ENCODE peak calls at places on chromosomes 13 and 19, in eight cellular contexts. One of them, this sample, is unnamed.

GRCh38 chr19:12838182-12838890 is at the start of gene MAST1:
- DNase-seq in small intestine: peak; percentile 29
- DNase-seq in IMR-90: no peak
- DNase-seq in PC-3: peak; percentile 80
- DNase-seq in tibial artery: no peak
- DNase-seq in left ventricle myocardium inferior: no peak
- DNase-seq in suprapubic skin: no peak
- DNase-seq in heart left ventricle: no peak
- DNase-seq in this sample: no peak

GRCh38 chr19:21593934-21594844 is 88.8 kb downstream of the ZNF429 start:
- DNase-seq in small intestine: no peak
- DNase-seq in IMR-90: no peak
- DNase-seq in suprapubic skin: no peak
- DNase-seq in tibial artery: no peak
- DNase-seq in heart left ventricle: peak; percentile 34
- DNase-seq in left ventricle myocardium inferior: peak; percentile 36
- DNase-seq in PC-3: no peak
- DNase-seq in this sample: no peak

GRCh38 chr19:8208119-8208709 is 956 bp upstream of the CERS4 start:
- DNase-seq in suprapubic skin: no peak
- DNase-seq in small intestine: no peak
- DNase-seq in tibial artery: no peak
- DNase-seq in heart left ventricle: peak; percentile 29
- DNase-seq in left ventricle myocardium inferior: peak; percentile 24
- DNase-seq in IMR-90: no peak
- DNase-seq in PC-3: peak; percentile 40
- DNase-seq in this sample: no peak

GRCh38 chr19:52138614-52139290 is 986 bp downstream of the ZNF616 start:
- DNase-seq in heart left ventricle: no peak
- DNase-seq in IMR-90: peak; percentile 19
- DNase-seq in small intestine: peak; percentile 16
- DNase-seq in tibial artery: no peak
- DNase-seq in suprapubic skin: no peak
- DNase-seq in PC-3: peak; percentile 29
- DNase-seq in left ventricle myocardium inferior: no peak
- DNase-seq in this sample: peak; percentile 78

GRCh38 chr13:38866649-38867048 is 124.0 kb downstream of the STOML3 start:
- DNase-seq in suprapubic skin: no peak
- DNase-seq in PC-3: peak; percentile 34
- DNase-seq in IMR-90: no peak
- DNase-seq in left ventricle myocardium inferior: no peak
- DNase-seq in tibial artery: no peak
- DNase-seq in heart left ventricle: no peak
- DNase-seq in small intestine: peak; percentile 61
- DNase-seq in this sample: no peak

GRCh38 chr13:51453308-51453958 is 597 bp upstream of the INTS6 start:
- DNase-seq in small intestine: peak; percentile 86
- DNase-seq in PC-3: no peak
- DNase-seq in heart left ventricle: peak; percentile 91
- DNase-seq in left ventricle myocardium inferior: peak; percentile 88
- DNase-seq in tibial artery: peak; percentile 90
- DNase-seq in IMR-90: no peak
- DNase-seq in suprapubic skin: peak; percentile 89
- DNase-seq in this sample: peak; percentile 93

GRCh38 chr19:33883869-33884519 is 87.3 kb downstream of the KCTD15 start:
- DNase-seq in suprapubic skin: no peak
- DNase-seq in heart left ventricle: peak; percentile 45
- DNase-seq in IMR-90: no peak
- DNase-seq in small intestine: no peak
- DNase-seq in PC-3: peak; percentile 3
- DNase-seq in tibial artery: no peak
- DNase-seq in left ventricle myocardium inferior: peak; percentile 27
- DNase-seq in this sample: no peak

GRCh38 chr19:6015841-6016545 is 38.1 kb upstream of the RANBP3 start:
- DNase-seq in PC-3: no peak
- DNase-seq in small intestine: no peak
- DNase-seq in IMR-90: no peak
- DNase-seq in left ventricle myocardium inferior: no peak
- DNase-seq in suprapubic skin: no peak
- DNase-seq in tibial artery: no peak
- DNase-seq in heart left ventricle: no peak
- DNase-seq in this sample: peak; percentile 20

GRCh38 chr19:4577020-4577782 is 17.7 kb upstream of the SEMA6B start:
- DNase-seq in suprapubic skin: no peak
- DNase-seq in small intestine: no peak
- DNase-seq in PC-3: peak; percentile 47
- DNase-seq in tibial artery: no peak
- DNase-seq in left ventricle myocardium inferior: no peak
- DNase-seq in heart left ventricle: no peak
- DNase-seq in IMR-90: no peak
- DNase-seq in this sample: no peak

GRCh38 chr13:42039457-42039945 is 8.9 kb upstream of the DGKH start:
- DNase-seq in heart left ventricle: no peak
- DNase-seq in IMR-90: no peak
- DNase-seq in PC-3: peak; percentile 27
- DNase-seq in small intestine: peak; percentile 47
- DNase-seq in left ventricle myocardium inferior: no peak
- DNase-seq in tibial artery: no peak
- DNase-seq in suprapubic skin: no peak
- DNase-seq in this sample: no peak

GRCh38 chr13:26949701-26950345 is 189.2 kb upstream of the GPR12 start:
- DNase-seq in suprapubic skin: peak; percentile 11
- DNase-seq in small intestine: peak; percentile 71
- DNase-seq in heart left ventricle: no peak
- DNase-seq in PC-3: no peak
- DNase-seq in left ventricle myocardium inferior: no peak
- DNase-seq in tibial artery: no peak
- DNase-seq in IMR-90: no peak
- DNase-seq in this sample: no peak

GRCh38 chr13:106291006-106291405 is 244.5 kb downstream of the EFNB2 start:
- DNase-seq in left ventricle myocardium inferior: no peak
- DNase-seq in heart left ventricle: no peak
- DNase-seq in suprapubic skin: no peak
- DNase-seq in small intestine: no peak
- DNase-seq in IMR-90: peak; percentile 76
- DNase-seq in PC-3: peak; percentile 84
- DNase-seq in tibial artery: no peak
- DNase-seq in this sample: no peak

GRCh38 chr13:23506821-23507210 is 63.4 kb upstream of the TNFRSF19 start:
- DNase-seq in heart left ventricle: no peak
- DNase-seq in left ventricle myocardium inferior: no peak
- DNase-seq in suprapubic skin: no peak
- DNase-seq in small intestine: no peak
- DNase-seq in tibial artery: no peak
- DNase-seq in IMR-90: peak; percentile 98
- DNase-seq in PC-3: peak; percentile 17
- DNase-seq in this sample: no peak

GRCh38 chr13:46469064-46469463 is 82.0 kb upstream of the RUBCNL start:
- DNase-seq in heart left ventricle: no peak
- DNase-seq in suprapubic skin: no peak
- DNase-seq in tibial artery: no peak
- DNase-seq in IMR-90: no peak
- DNase-seq in small intestine: no peak
- DNase-seq in left ventricle myocardium inferior: no peak
- DNase-seq in PC-3: peak; percentile 26
- DNase-seq in this sample: no peak

GRCh38 chr13:40272776-40273139 is 393.7 kb downstream of the FOXO1 start:
- DNase-seq in small intestine: no peak
- DNase-seq in IMR-90: peak; percentile 8
- DNase-seq in tibial artery: no peak
- DNase-seq in heart left ventricle: no peak
- DNase-seq in PC-3: peak; percentile 76
- DNase-seq in suprapubic skin: no peak
- DNase-seq in left ventricle myocardium inferior: no peak
- DNase-seq in this sample: no peak

GRCh38 chr19:1904385-1905070 is 671 bp upstream of the ADAT3 start:
- DNase-seq in IMR-90: no peak
- DNase-seq in tibial artery: no peak
- DNase-seq in small intestine: no peak
- DNase-seq in heart left ventricle: peak; percentile 39
- DNase-seq in left ventricle myocardium inferior: no peak
- DNase-seq in suprapubic skin: no peak
- DNase-seq in PC-3: peak; percentile 92
- DNase-seq in this sample: peak; percentile 79

GRCh38 chr19:33266971-33267484 is 35.3 kb downstream of the CEBPA start:
- DNase-seq in PC-3: no peak
- DNase-seq in heart left ventricle: no peak
- DNase-seq in IMR-90: no peak
- DNase-seq in suprapubic skin: no peak
- DNase-seq in tibial artery: no peak
- DNase-seq in left ventricle myocardium inferior: no peak
- DNase-seq in small intestine: no peak
- DNase-seq in this sample: peak; percentile 48

GRCh38 chr19:45568732-45569131 is 15.9 kb downstream of the OPA3 start:
- DNase-seq in IMR-90: peak; percentile 67
- DNase-seq in heart left ventricle: no peak
- DNase-seq in suprapubic skin: no peak
- DNase-seq in small intestine: peak; percentile 78
- DNase-seq in PC-3: peak; percentile 85
- DNase-seq in left ventricle myocardium inferior: no peak
- DNase-seq in tibial artery: no peak
- DNase-seq in this sample: no peak

GRCh38 chr13:33322965-33323668 is 37.6 kb upstream of the STARD13 start:
- DNase-seq in heart left ventricle: no peak
- DNase-seq in suprapubic skin: no peak
- DNase-seq in left ventricle myocardium inferior: no peak
- DNase-seq in tibial artery: no peak
- DNase-seq in PC-3: no peak
- DNase-seq in small intestine: no peak
- DNase-seq in IMR-90: no peak
- DNase-seq in this sample: no peak

GRCh38 chr19:47509973-47510372 is 4.9 kb downstream of the NAPA start:
- DNase-seq in IMR-90: no peak
- DNase-seq in small intestine: no peak
- DNase-seq in heart left ventricle: peak; percentile 67
- DNase-seq in PC-3: peak; percentile 2
- DNase-seq in suprapubic skin: no peak
- DNase-seq in tibial artery: peak; percentile 92
- DNase-seq in left ventricle myocardium inferior: no peak
- DNase-seq in this sample: peak; percentile 86
- H3K27ac ChIP-seq in IMR-90: no peak overlapping the region
- H3K27ac ChIP-seq in small intestine: no peak overlapping the region
- H3K27ac ChIP-seq in heart left ventricle: peak overlapping the region; percentile 71
- H3K27ac ChIP-seq in PC-3: no peak overlapping the region
- H3K27ac ChIP-seq in suprapubic skin: peak overlapping the region; percentile 52
- H3K27ac ChIP-seq in tibial artery: peak overlapping the region; percentile 97
- H3K27ac ChIP-seq in left ventricle myocardium inferior: peak overlapping the region; percentile 97
- H3K27ac ChIP-seq in this sample: no peak overlapping the region

GRCh38 chr19:10292789-10293636 is 3.3 kb downstream of the ICAM5 start:
- DNase-seq in suprapubic skin: no peak
- DNase-seq in tibial artery: no peak
- DNase-seq in small intestine: no peak
- DNase-seq in PC-3: peak; percentile 32
- DNase-seq in IMR-90: no peak
- DNase-seq in left ventricle myocardium inferior: no peak
- DNase-seq in heart left ventricle: no peak
- DNase-seq in this sample: no peak
- H3K27me3 ChIP-seq in suprapubic skin: peaks cover 96% of the 10 kb centered on the region
- H3K27me3 ChIP-seq in tibial artery: peaks cover 6% of the 10 kb centered on the region
- H3K27me3 ChIP-seq in small intestine: peaks cover 47% of the 10 kb centered on the region
- H3K27me3 ChIP-seq in PC-3: peaks cover 19% of the 10 kb centered on the region
- H3K27me3 ChIP-seq in IMR-90: no peaks in the 10 kb centered on the region
- H3K27me3 ChIP-seq in left ventricle myocardium inferior: peaks cover 94% of the 10 kb centered on the region
- H3K27me3 ChIP-seq in heart left ventricle: peaks cover 85% of the 10 kb centered on the region
- H3K27me3 ChIP-seq in this sample: no peaks in the 10 kb centered on the region

GRCh38 chr19:46924874-46925547 is 64.2 kb downstream of the ARHGAP35 start:
- DNase-seq in heart left ventricle: no peak
- DNase-seq in left ventricle myocardium inferior: no peak
- DNase-seq in small intestine: peak; percentile 67
- DNase-seq in tibial artery: no peak
- DNase-seq in suprapubic skin: no peak
- DNase-seq in IMR-90: no peak
- DNase-seq in PC-3: peak; percentile 94
- DNase-seq in this sample: no peak

GRCh38 chr19:46927106-46927505 is 66.3 kb downstream of the ARHGAP35 start:
- DNase-seq in tibial artery: no peak
- DNase-seq in heart left ventricle: no peak
- DNase-seq in small intestine: no peak
- DNase-seq in IMR-90: no peak
- DNase-seq in PC-3: no peak
- DNase-seq in left ventricle myocardium inferior: no peak
- DNase-seq in suprapubic skin: no peak
- DNase-seq in this sample: no peak

GRCh38 chr19:46926201-46927071 is 65.6 kb downstream of the ARHGAP35 start:
- DNase-seq in suprapubic skin: no peak
- DNase-seq in IMR-90: no peak
- DNase-seq in heart left ventricle: no peak
- DNase-seq in tibial artery: no peak
- DNase-seq in left ventricle myocardium inferior: no peak
- DNase-seq in PC-3: peak; percentile 14
- DNase-seq in small intestine: no peak
- DNase-seq in this sample: no peak

GRCh38 chr19:46927893-46928292 is 67.1 kb downstream of the ARHGAP35 start:
- DNase-seq in left ventricle myocardium inferior: no peak
- DNase-seq in tibial artery: no peak
- DNase-seq in IMR-90: no peak
- DNase-seq in suprapubic skin: no peak
- DNase-seq in small intestine: no peak
- DNase-seq in heart left ventricle: no peak
- DNase-seq in PC-3: no peak
- DNase-seq in this sample: no peak

DNA sequence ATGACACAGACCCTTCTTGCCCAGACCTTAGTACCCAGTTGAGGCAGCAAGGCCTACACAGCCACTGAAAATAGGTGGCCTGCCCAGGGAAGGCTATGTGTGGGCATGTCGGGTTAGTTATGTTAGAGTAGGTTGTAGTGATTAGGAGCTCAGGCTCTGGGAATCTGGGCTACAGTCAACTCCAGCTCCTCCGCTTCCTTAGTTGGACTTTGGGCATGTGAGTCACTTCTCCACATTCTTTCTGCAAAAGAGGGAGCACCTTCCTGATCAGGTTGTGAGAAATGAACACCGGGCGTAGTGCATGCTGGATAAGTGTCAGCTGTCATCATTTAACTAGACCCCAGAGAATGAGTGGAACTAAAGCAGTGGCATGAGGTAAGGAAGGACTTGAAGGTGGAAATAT is 64.8 kb downstream of the ARHGAP35 start:
- DNase-seq in PC-3: peak; percentile 85
- DNase-seq in heart left ventricle: no peak
- DNase-seq in small intestine: peak; percentile 96
- DNase-seq in left ventricle myocardium inferior: no peak
- DNase-seq in suprapubic skin: no peak
- DNase-seq in IMR-90: no peak
- DNase-seq in tibial artery: no peak
- DNase-seq in this sample: no peak
- H3K4me1 ChIP-seq in PC-3: peaks cover 50% of the 10 kb centered on the region
- H3K4me1 ChIP-seq in heart left ventricle: peaks cover 54% of the 10 kb centered on the region
- H3K4me1 ChIP-seq in small intestine: peaks cover 27% of the 10 kb centered on the region
- H3K4me1 ChIP-seq in left ventricle myocardium inferior: peaks cover 71% of the 10 kb centered on the region
- H3K4me1 ChIP-seq in suprapubic skin: peaks cover 54% of the 10 kb centered on the region
- H3K4me1 ChIP-seq in IMR-90: peaks cover 18% of the 10 kb centered on the region
- H3K4me1 ChIP-seq in tibial artery: no peaks in the 10 kb centered on the region
- H3K4me1 ChIP-seq in this sample: peaks cover 8% of the 10 kb centered on the region

DNA sequence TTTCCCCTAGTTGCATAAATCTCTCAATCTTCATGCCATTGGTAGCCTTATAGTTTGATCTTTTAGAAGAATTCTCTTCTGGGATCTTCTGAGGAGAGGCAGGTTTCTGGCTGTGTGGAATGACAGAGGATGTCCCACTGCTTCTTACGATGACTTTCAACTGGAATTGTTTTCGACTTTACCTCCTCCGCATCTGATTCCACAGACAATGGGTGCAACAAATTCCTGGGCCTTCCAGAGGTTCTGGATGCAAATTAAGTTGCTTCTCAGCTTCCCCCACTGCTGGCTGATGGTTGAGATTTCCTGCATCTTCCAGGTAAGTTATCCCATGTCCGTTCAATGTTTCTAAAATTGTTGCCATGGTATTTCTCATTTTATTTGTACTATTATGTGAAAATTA is 142.3 kb upstream of the TSC22D1 start:
- DNase-seq in left ventricle myocardium inferior: no peak
- DNase-seq in small intestine: no peak
- DNase-seq in suprapubic skin: no peak
- DNase-seq in PC-3: no peak
- DNase-seq in tibial artery: no peak
- DNase-seq in IMR-90: no peak
- DNase-seq in heart left ventricle: no peak
- DNase-seq in this sample: no peak
- H3K27ac ChIP-seq in left ventricle myocardium inferior: no peak overlapping the region
- H3K27ac ChIP-seq in small intestine: no peak overlapping the region
- H3K27ac ChIP-seq in suprapubic skin: no peak overlapping the region
- H3K27ac ChIP-seq in PC-3: no peak overlapping the region
- H3K27ac ChIP-seq in tibial artery: peak overlapping the region; percentile 75
- H3K27ac ChIP-seq in IMR-90: no peak overlapping the region
- H3K27ac ChIP-seq in heart left ventricle: no peak overlapping the region
- H3K27ac ChIP-seq in this sample: peak overlapping the region; percentile 44

This sample was measured in aorta.